ENCODE peak calls at places on chromosomes 5 and 9, in eight cellular contexts. One of them, this sample, is unnamed.

GRCh38 chr5:176436641-176437040 is 11.5 kb upstream of the FAF2 start:
- DNase-seq in upper lobe of left lung: no peak
- DNase-seq in WERI-Rb-1: no peak
- DNase-seq in skeletal muscle cell: no peak
- DNase-seq in astrocyte of the cerebellum: no peak
- DNase-seq in A549: no peak
- DNase-seq in brain microvascular endothelial cell: no peak
- DNase-seq in AG04449: no peak
- DNase-seq in this sample: no peak

GRCh38 chr5:14512574-14512973 is 69.0 kb upstream of the OTULINL start:
- DNase-seq in A549: no peak
- DNase-seq in WERI-Rb-1: no peak
- DNase-seq in astrocyte of the cerebellum: no peak
- DNase-seq in skeletal muscle cell: no peak
- DNase-seq in AG04449: no peak
- DNase-seq in brain microvascular endothelial cell: no peak
- DNase-seq in upper lobe of left lung: no peak
- DNase-seq in this sample: no peak

GRCh38 chr9:109499631-109500120 is 1.6 kb upstream of the PTPN3 start:
- DNase-seq in astrocyte of the cerebellum: no peak
- DNase-seq in skeletal muscle cell: no peak
- DNase-seq in brain microvascular endothelial cell: no peak
- DNase-seq in upper lobe of left lung: peak; percentile 93
- DNase-seq in A549: peak; percentile 74
- DNase-seq in WERI-Rb-1: peak; percentile 80
- DNase-seq in AG04449: no peak
- DNase-seq in this sample: no peak

GRCh38 chr9:137619240-137620090 is 660 bp downstream of the EHMT1 start:
- DNase-seq in brain microvascular endothelial cell: peak; percentile 33
- DNase-seq in upper lobe of left lung: peak; percentile 91
- DNase-seq in astrocyte of the cerebellum: peak; percentile 15
- DNase-seq in A549: no peak
- DNase-seq in WERI-Rb-1: no peak
- DNase-seq in skeletal muscle cell: no peak
- DNase-seq in AG04449: no peak
- DNase-seq in this sample: no peak

GRCh38 chr5:177335043-177335700 is 16.3 kb downstream of the LMAN2 start:
- DNase-seq in skeletal muscle cell: no peak
- DNase-seq in WERI-Rb-1: no peak
- DNase-seq in A549: no peak
- DNase-seq in brain microvascular endothelial cell: no peak
- DNase-seq in astrocyte of the cerebellum: no peak
- DNase-seq in upper lobe of left lung: no peak
- DNase-seq in AG04449: no peak
- DNase-seq in this sample: no peak

GRCh38 chr9:27423919-27424710 is 100.0 kb upstream of the IFNK start:
- DNase-seq in upper lobe of left lung: no peak
- DNase-seq in skeletal muscle cell: no peak
- DNase-seq in AG04449: no peak
- DNase-seq in astrocyte of the cerebellum: no peak
- DNase-seq in brain microvascular endothelial cell: no peak
- DNase-seq in A549: no peak
- DNase-seq in WERI-Rb-1: no peak
- DNase-seq in this sample: no peak

GRCh38 chr9:84170521-84171141 is 169.9 kb downstream of the SLC28A3 start:
- DNase-seq in upper lobe of left lung: peak; percentile 38
- DNase-seq in brain microvascular endothelial cell: peak; percentile 96
- DNase-seq in skeletal muscle cell: peak; percentile 97
- DNase-seq in astrocyte of the cerebellum: peak; percentile 90
- DNase-seq in A549: peak; percentile 37
- DNase-seq in AG04449: peak; percentile 93
- DNase-seq in WERI-Rb-1: peak; percentile 88
- DNase-seq in this sample: peak; percentile 95

GRCh38 chr9:117747571-117747970 is 43.4 kb downstream of the TLR4 start:
- DNase-seq in upper lobe of left lung: no peak
- DNase-seq in skeletal muscle cell: no peak
- DNase-seq in brain microvascular endothelial cell: no peak
- DNase-seq in WERI-Rb-1: no peak
- DNase-seq in AG04449: no peak
- DNase-seq in A549: no peak
- DNase-seq in astrocyte of the cerebellum: no peak
- DNase-seq in this sample: no peak

GRCh38 chr5:83583859-83584258 is 112.3 kb downstream of the VCAN start:
- DNase-seq in AG04449: no peak
- DNase-seq in brain microvascular endothelial cell: no peak
- DNase-seq in astrocyte of the cerebellum: no peak
- DNase-seq in skeletal muscle cell: no peak
- DNase-seq in upper lobe of left lung: no peak
- DNase-seq in A549: no peak
- DNase-seq in WERI-Rb-1: no peak
- DNase-seq in this sample: no peak

GRCh38 chr5:134111741-134112647 is 2.5 kb upstream of the TCF7 start:
- DNase-seq in brain microvascular endothelial cell: peak; percentile 36
- DNase-seq in astrocyte of the cerebellum: no peak
- DNase-seq in A549: no peak
- DNase-seq in WERI-Rb-1: no peak
- DNase-seq in upper lobe of left lung: no peak
- DNase-seq in skeletal muscle cell: no peak
- DNase-seq in AG04449: no peak
- DNase-seq in this sample: no peak

GRCh38 chr5:122312670-122312988 is 592 bp downstream of the SNCAIP start:
- DNase-seq in A549: no peak
- DNase-seq in astrocyte of the cerebellum: no peak
- DNase-seq in skeletal muscle cell: no peak
- DNase-seq in brain microvascular endothelial cell: no peak
- DNase-seq in upper lobe of left lung: peak; percentile 65
- DNase-seq in AG04449: no peak
- DNase-seq in WERI-Rb-1: peak; percentile 8
- DNase-seq in this sample: no peak

GRCh38 chr5:151288180-151288579 is 15.4 kb downstream of the SLC36A3 start:
- DNase-seq in A549: peak; percentile 19
- DNase-seq in upper lobe of left lung: no peak
- DNase-seq in AG04449: no peak
- DNase-seq in WERI-Rb-1: no peak
- DNase-seq in skeletal muscle cell: no peak
- DNase-seq in astrocyte of the cerebellum: no peak
- DNase-seq in brain microvascular endothelial cell: no peak
- DNase-seq in this sample: no peak

GRCh38 chr5:111999286-111999685 is 242.3 kb upstream of the NREP start:
- DNase-seq in A549: no peak
- DNase-seq in AG04449: peak; percentile 88
- DNase-seq in WERI-Rb-1: no peak
- DNase-seq in astrocyte of the cerebellum: peak; percentile 51
- DNase-seq in skeletal muscle cell: no peak
- DNase-seq in upper lobe of left lung: no peak
- DNase-seq in brain microvascular endothelial cell: peak; percentile 74
- DNase-seq in this sample: no peak

GRCh38 chr5:140157032-140157781 is 17.8 kb upstream of the CYSTM1 start:
- DNase-seq in skeletal muscle cell: peak; percentile 34
- DNase-seq in AG04449: no peak
- DNase-seq in A549: peak; percentile 80
- DNase-seq in upper lobe of left lung: peak; percentile 89
- DNase-seq in brain microvascular endothelial cell: peak; percentile 78
- DNase-seq in WERI-Rb-1: peak; percentile 86
- DNase-seq in astrocyte of the cerebellum: peak; percentile 57
- DNase-seq in this sample: peak; percentile 51

GRCh38 chr9:136531186-136531903 is 14.5 kb downstream of the NOTCH1 start:
- DNase-seq in AG04449: no peak
- DNase-seq in A549: no peak
- DNase-seq in WERI-Rb-1: no peak
- DNase-seq in skeletal muscle cell: no peak
- DNase-seq in astrocyte of the cerebellum: no peak
- DNase-seq in brain microvascular endothelial cell: no peak
- DNase-seq in upper lobe of left lung: no peak
- DNase-seq in this sample: no peak
- H3K4me3 ChIP-seq in AG04449: no peak overlapping the region
- H3K4me3 ChIP-seq in A549: no peak overlapping the region
- H3K4me3 ChIP-seq in WERI-Rb-1: no peak overlapping the region
- H3K4me3 ChIP-seq in skeletal muscle cell: no peak overlapping the region
- H3K4me3 ChIP-seq in astrocyte of the cerebellum: no peak overlapping the region
- H3K4me3 ChIP-seq in brain microvascular endothelial cell: no peak overlapping the region
- H3K4me3 ChIP-seq in upper lobe of left lung: no peak overlapping the region
- H3K4me3 ChIP-seq in this sample: no peak overlapping the region

DNA sequence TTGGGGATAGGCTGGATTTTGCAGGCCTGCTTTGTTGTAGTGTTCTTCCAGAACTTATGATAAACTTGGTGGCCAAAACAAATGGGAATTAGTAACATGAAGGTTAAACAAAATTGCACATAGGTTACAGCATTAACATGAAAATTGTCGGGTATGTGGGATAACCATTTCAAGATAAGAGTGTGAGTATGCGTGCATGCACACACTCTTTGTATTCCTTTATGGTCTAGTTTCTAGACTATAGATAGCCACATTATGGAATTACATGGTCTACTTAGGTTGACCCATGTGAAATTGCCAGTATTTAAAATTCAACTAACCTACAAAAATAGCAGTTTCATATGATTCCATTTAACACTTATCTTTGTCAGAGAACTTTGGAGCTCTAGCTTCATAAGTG is 1.4 kb downstream of the HMGCR start:
- DNase-seq in AG04449: no peak
- DNase-seq in astrocyte of the cerebellum: no peak
- DNase-seq in WERI-Rb-1: no peak
- DNase-seq in upper lobe of left lung: no peak
- DNase-seq in brain microvascular endothelial cell: no peak
- DNase-seq in skeletal muscle cell: no peak
- DNase-seq in A549: no peak
- DNase-seq in this sample: no peak
- H3K4me3 ChIP-seq in AG04449: peak overlapping the region; percentile 92
- H3K4me3 ChIP-seq in astrocyte of the cerebellum: peak overlapping the region; percentile 92
- H3K4me3 ChIP-seq in WERI-Rb-1: peak overlapping the region; percentile 94
- H3K4me3 ChIP-seq in upper lobe of left lung: peak overlapping the region; percentile 94
- H3K4me3 ChIP-seq in brain microvascular endothelial cell: peak overlapping the region; percentile 98
- H3K4me3 ChIP-seq in skeletal muscle cell: peak overlapping the region; percentile 70
- H3K4me3 ChIP-seq in A549: peak overlapping the region; percentile 84
- H3K4me3 ChIP-seq in this sample: peak overlapping the region; percentile 76

DNA sequence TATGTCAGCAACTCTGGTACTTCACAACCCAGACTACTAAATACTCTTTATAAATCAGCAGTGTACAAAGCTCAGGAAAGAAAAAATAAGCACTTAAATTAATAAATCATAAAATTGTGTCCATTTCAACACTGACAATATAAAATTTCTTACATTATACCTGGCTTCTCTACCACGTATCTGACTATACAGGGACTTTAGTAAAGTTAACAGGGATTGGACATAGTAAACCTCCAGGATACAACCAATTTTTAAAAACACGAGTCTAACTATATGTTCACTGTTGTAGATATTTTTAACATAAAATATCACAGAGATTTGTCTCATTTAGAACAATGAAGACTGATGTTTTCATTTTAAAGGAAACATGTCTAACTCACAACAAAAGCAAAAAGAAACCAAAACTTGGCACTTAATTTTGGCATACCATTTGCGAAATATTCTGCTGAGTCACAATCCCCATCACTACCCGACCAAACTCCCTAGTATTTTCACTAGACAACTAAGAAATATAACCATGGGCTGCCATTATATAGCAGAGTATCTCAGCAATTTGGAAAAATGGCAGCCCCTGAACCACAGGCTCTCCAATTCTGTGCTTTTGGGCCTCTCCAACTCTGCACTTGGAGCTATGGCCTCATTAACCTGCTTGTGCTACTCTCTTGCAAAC is 14.4 kb downstream of the FAM169A start:
- DNase-seq in brain microvascular endothelial cell: peak; percentile 11
- DNase-seq in astrocyte of the cerebellum: peak; percentile 29
- DNase-seq in skeletal muscle cell: peak; percentile 10
- DNase-seq in WERI-Rb-1: no peak
- DNase-seq in A549: peak; percentile 16
- DNase-seq in AG04449: no peak
- DNase-seq in upper lobe of left lung: no peak
- DNase-seq in this sample: peak; percentile 10
- H3K4me3 ChIP-seq in brain microvascular endothelial cell: no peak overlapping the region
- H3K4me3 ChIP-seq in astrocyte of the cerebellum: no peak overlapping the region
- H3K4me3 ChIP-seq in skeletal muscle cell: no peak overlapping the region
- H3K4me3 ChIP-seq in WERI-Rb-1: no peak overlapping the region
- H3K4me3 ChIP-seq in A549: peak overlapping the region; percentile 4
- H3K4me3 ChIP-seq in AG04449: no peak overlapping the region
- H3K4me3 ChIP-seq in upper lobe of left lung: no peak overlapping the region
- H3K4me3 ChIP-seq in this sample: no peak overlapping the region

GRCh38 chr9:129175515-129175824 is 2.6 kb downstream of the IER5L start:
- DNase-seq in upper lobe of left lung: no peak
- DNase-seq in AG04449: no peak
- DNase-seq in skeletal muscle cell: no peak
- DNase-seq in A549: no peak
- DNase-seq in brain microvascular endothelial cell: no peak
- DNase-seq in astrocyte of the cerebellum: no peak
- DNase-seq in WERI-Rb-1: no peak
- DNase-seq in this sample: no peak

GRCh38 chr9:129175825-129176633 is 2.0 kb downstream of the IER5L start:
- DNase-seq in brain microvascular endothelial cell: peak; percentile 74
- DNase-seq in skeletal muscle cell: peak; percentile 68
- DNase-seq in AG04449: no peak
- DNase-seq in upper lobe of left lung: peak; percentile 93
- DNase-seq in A549: peak; percentile 95
- DNase-seq in WERI-Rb-1: peak; percentile 83
- DNase-seq in astrocyte of the cerebellum: peak; percentile 69
- DNase-seq in this sample: peak; percentile 59

GRCh38 chr9:129174102-129174723 is 3.8 kb downstream of the IER5L start:
- DNase-seq in A549: peak; percentile 93
- DNase-seq in skeletal muscle cell: peak; percentile 81
- DNase-seq in AG04449: no peak
- DNase-seq in astrocyte of the cerebellum: peak; percentile 86
- DNase-seq in brain microvascular endothelial cell: peak; percentile 84
- DNase-seq in WERI-Rb-1: peak; percentile 93
- DNase-seq in upper lobe of left lung: peak; percentile 96
- DNase-seq in this sample: peak; percentile 73

GRCh38 chr9:129173296-129174101 is 4.6 kb downstream of the IER5L start:
- DNase-seq in skeletal muscle cell: no peak
- DNase-seq in astrocyte of the cerebellum: no peak
- DNase-seq in WERI-Rb-1: no peak
- DNase-seq in A549: no peak
- DNase-seq in upper lobe of left lung: no peak
- DNase-seq in AG04449: no peak
- DNase-seq in brain microvascular endothelial cell: no peak
- DNase-seq in this sample: no peak

DNA sequence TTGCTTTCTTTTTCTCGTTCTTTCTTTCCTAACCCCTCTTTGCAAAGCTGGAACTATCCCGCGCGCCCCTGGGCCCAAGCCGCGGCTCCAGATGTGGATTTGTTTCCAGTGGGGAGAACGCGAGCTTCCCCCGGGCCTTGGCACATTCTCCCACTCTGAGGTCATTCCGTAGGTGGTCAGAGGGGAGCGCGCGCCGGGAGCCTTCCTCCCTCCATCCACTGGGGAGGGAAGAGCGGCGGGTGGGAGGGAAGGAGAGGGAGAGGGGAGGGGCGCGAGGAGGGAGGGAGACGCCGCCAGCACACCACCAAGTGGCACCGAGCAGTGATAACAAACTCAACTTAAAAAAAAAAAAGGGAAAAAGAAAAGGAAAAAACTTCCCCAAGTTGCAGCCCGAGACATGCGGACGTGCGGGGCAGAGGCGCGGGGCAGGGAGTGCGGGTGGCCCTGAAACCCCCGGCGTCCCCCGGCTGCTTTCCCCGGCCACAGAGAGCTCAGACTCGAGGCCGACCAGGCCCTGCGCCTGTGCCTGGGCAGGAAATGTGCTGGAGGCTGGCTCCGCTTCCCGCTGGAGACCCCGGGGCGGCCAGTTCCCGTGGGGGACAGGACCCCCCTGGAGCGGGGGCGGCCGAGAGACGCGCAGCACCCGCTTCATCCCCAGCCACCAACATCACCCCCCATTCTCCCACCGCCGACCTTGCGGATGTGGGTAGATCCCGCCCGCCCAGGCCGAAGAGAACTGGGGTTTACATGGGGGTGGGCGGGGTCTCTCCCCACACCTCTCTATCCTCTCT is 3.1 kb downstream of the IER5L start:
- DNase-seq in upper lobe of left lung: peak; percentile 90
- DNase-seq in skeletal muscle cell: peak; percentile 80
- DNase-seq in brain microvascular endothelial cell: peak; percentile 76
- DNase-seq in WERI-Rb-1: peak; percentile 84
- DNase-seq in A549: peak; percentile 92
- DNase-seq in astrocyte of the cerebellum: peak; percentile 48
- DNase-seq in AG04449: peak; percentile 66
- DNase-seq in this sample: peak; percentile 29
- H3K4me3 ChIP-seq in upper lobe of left lung: peak overlapping the region; percentile 78
- H3K4me3 ChIP-seq in skeletal muscle cell: peak overlapping the region; percentile 88
- H3K4me3 ChIP-seq in brain microvascular endothelial cell: peak overlapping the region; percentile 94
- H3K4me3 ChIP-seq in WERI-Rb-1: peak overlapping the region; percentile 76
- H3K4me3 ChIP-seq in A549: peak overlapping the region; percentile 87
- H3K4me3 ChIP-seq in astrocyte of the cerebellum: peak overlapping the region; percentile 94
- H3K4me3 ChIP-seq in AG04449: peak overlapping the region; percentile 94
- H3K4me3 ChIP-seq in this sample: peak overlapping the region; percentile 90